ENCODE peak calls at places on chromosomes 1 and 21, in eight cellular contexts. V is mammary epithelial cell, L is sigmoid colon, M is ovary, H is MM.1S, S is upper lobe of right lung, X is transverse colon, K is kidney. F is an unnamed sample. For H3K9me3, the result is how much of the 10 kb centered on the place peaks cover.

GRCh38 chr1:236686815-236687160 is 489 bp downstream of the ACTN2 start:
- DNase-seq in V (no peak), L (no peak), M (no peak), H (no peak), S (peak), X (no peak), K (peak), F (no peak)

GRCh38 chr1:227778401-227778947 is 37.0 kb upstream of the PRSS38 start:
- DNase-seq in V (no peak), L (peak), M (peak), H (no peak), S (peak), X (no peak), K (no peak), F (peak)

GRCh38 chr1:64516301-64516700 is 46.4 kb downstream of the CACHD1 start:
- DNase-seq in V (no peak), L (no peak), M (no peak), H (no peak), S (no peak), X (no peak), K (no peak), F (peak)

GRCh38 chr21:37463083-37463780 is 96.7 kb downstream of the DYRK1A start:
- DNase-seq in V (peak), L (no peak), M (no peak), H (peak), S (no peak), X (no peak), K (no peak), F (peak)

GRCh38 chr1:205666372-205667166 is 13.7 kb downstream of the SLC45A3 start:
- DNase-seq in V (no peak), L (no peak), M (no peak), H (no peak), S (no peak), X (peak), K (no peak), F (no peak)

GRCh38 chr1:24909388-24909898 is 20.6 kb downstream of the RUNX3 start:
- DNase-seq in V (no peak), L (no peak), M (no peak), H (no peak), S (peak), X (peak), K (peak), F (no peak)

GRCh38 chr1:201480231-201481003 is 11.4 kb upstream of the PHLDA3 start:
- DNase-seq in V (peak), L (peak), M (peak), H (peak), S (peak), X (peak), K (peak), F (peak)

GRCh38 chr1:162028726-162029125 is 5.1 kb upstream of the OLFML2B start:
- DNase-seq in V (no peak), L (no peak), M (no peak), H (no peak), S (no peak), X (no peak), K (no peak), F (no peak)

GRCh38 chr1:47436979-47437517 is 796 bp upstream of the FOXD2 start:
- DNase-seq in V (peak), L (no peak), M (no peak), H (no peak), S (no peak), X (no peak), K (no peak), F (peak)

GRCh38 chr1:201350361-201350725 is 27.1 kb downstream of the TNNT2 start:
- DNase-seq in V (no peak), L (no peak), M (no peak), H (no peak), S (peak), X (no peak), K (peak), F (no peak)

GRCh38 chr21:16942703-16943102 is 570.1 kb upstream of the CXADR start:
- DNase-seq in V (peak), L (no peak), M (no peak), H (peak), S (no peak), X (no peak), K (no peak), F (no peak)

GRCh38 chr1:162055062-162055461 is 14.4 kb upstream of the NOS1AP start:
- DNase-seq in V (peak), L (no peak), M (no peak), H (no peak), S (no peak), X (no peak), K (no peak), F (peak)

GRCh38 chr21:45019076-45019886 is 55.1 kb upstream of the ADARB1 start:
- DNase-seq in V (no peak), L (peak), M (peak), H (no peak), S (peak), X (peak), K (peak), F (no peak)

GRCh38 chr1:111197598-111198289 is 2.7 kb downstream of the DENND2D start:
- DNase-seq in V (no peak), L (no peak), M (no peak), H (no peak), S (no peak), X (no peak), K (peak), F (peak)

GRCh38 chr1:56798053-56798471 is 21.1 kb downstream of the FYB2 start:
- DNase-seq in V (no peak), L (no peak), M (no peak), H (no peak), S (no peak), X (no peak), K (no peak), F (no peak)

GRCh38 chr1:49102752-49103151 is 326.1 kb upstream of the BEND5 start:
- DNase-seq in V (peak), L (no peak), M (no peak), H (peak), S (no peak), X (no peak), K (no peak), F (peak)

GRCh38 chr1:152646656-152647055 is 16.5 kb upstream of the LCE2D start:
- DNase-seq in V (no peak), L (no peak), M (no peak), H (no peak), S (no peak), X (no peak), K (no peak), F (no peak)
- H3K9me3 ChIP-seq in V (under half), L (under half), M (under half), H (under half), S (under half), X (under half), K (under half), F (under half)

GRCh38 chr1:214215583-214215982 is 65.4 kb upstream of the SMYD2 start:
- DNase-seq in V (no peak), L (no peak), M (no peak), H (no peak), S (no peak), X (no peak), K (no peak), F (no peak)
- H3K4me3 ChIP-seq in V (no peak), L (no peak), M (no peak), H (no peak), S (no peak), X (no peak), K (no peak), F (no peak)

DNA sequence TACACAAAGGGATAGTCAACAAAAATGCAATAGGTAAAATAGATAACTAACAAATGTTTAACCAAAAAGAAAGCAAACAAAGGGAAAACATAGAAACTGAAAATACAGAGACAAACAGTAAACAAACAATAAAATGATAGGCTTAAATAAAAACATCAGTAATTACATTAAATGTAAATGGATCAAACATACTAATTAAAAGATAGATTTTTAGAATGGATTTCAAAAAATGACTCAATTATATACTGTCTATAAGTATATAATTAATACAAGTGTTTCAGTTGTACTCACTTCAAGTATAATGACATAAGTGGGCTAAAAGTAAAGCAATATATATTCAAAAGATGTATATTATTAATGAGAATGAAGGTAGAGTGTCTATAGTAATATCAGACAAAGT is 101.1 kb downstream of the MRPS6 start:
- DNase-seq in V (no peak), L (no peak), M (no peak), H (no peak), S (no peak), X (no peak), K (no peak), F (no peak)
- H3K9me3 ChIP-seq in V (under half), L (under half), M (under half), H (under half), S (under half), X (under half), K (under half), F (under half)

GRCh38 chr21:35399706-35400105 is 350.6 kb upstream of the RUNX1 start:
- DNase-seq in V (no peak), L (no peak), M (no peak), H (no peak), S (no peak), X (no peak), K (no peak), F (no peak)
- H3K4me3 ChIP-seq in V (no peak), L (no peak), M (no peak), H (no peak), S (no peak), X (no peak), K (no peak), F (no peak)

GRCh38 chr1:14156543-14156942 is 441.9 kb upstream of the KAZN start:
- DNase-seq in V (no peak), L (no peak), M (no peak), H (no peak), S (no peak), X (no peak), K (no peak), F (no peak)

GRCh38 chr1:14165289-14165867 is 433.1 kb upstream of the KAZN start:
- DNase-seq in V (no peak), L (no peak), M (no peak), H (peak), S (no peak), X (no peak), K (peak), F (no peak)

DNA sequence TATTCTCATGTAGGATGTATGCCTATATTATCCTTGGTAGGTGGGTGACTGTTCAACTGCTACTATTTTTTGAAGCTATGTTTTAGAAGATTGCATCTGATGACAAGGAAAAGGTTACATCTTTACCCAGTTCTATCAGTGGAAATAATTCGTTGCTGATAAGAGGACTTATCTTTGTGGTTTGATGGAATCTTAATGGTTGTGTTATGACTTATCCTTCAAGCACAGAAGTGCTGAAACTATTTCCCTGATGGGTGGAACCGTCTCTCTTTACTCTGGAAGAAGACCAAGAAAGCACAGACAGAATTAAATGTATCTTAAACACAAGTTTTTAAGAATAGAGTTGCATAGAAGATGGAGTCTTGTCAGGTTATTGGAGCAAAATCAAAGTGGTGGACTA is 437.7 kb upstream of the KAZN start:
- DNase-seq in V (no peak), L (no peak), M (no peak), H (no peak), S (no peak), X (no peak), K (no peak), F (no peak)
- H3K9me3 ChIP-seq in V (under half), L (under half), M (under half), H (under half), S (under half), X (under half), K (under half), F (under half)

F was measured in MG63.